ENCODE peak calls at places on chromosomes 2 and 18, in ten cellular contexts. P, R, G, Z, M, H, V, S, F and E are unnamed samples.

GRCh38 chr2:120346667-120347358 is 877 bp downstream of the INHBB start:
- DNase-seq in P (peak; percentile 55), R (no peak), G (peak; percentile 39), Z (peak; percentile 54), M (peak; percentile 65), H (no peak), V (peak; percentile 9), S (no peak), F (peak; percentile 41), E (peak; percentile 50)

GRCh38 chr2:13002536-13002935 is 285.8 kb downstream of the TRIB2 start:
- DNase-seq in P (no peak), R (no peak), G (peak; percentile 37), Z (no peak), M (no peak), H (no peak), V (no peak), S (no peak), F (no peak), E (no peak)

GRCh38 chr2:101388232-101388631 is 929 bp upstream of the CREG2 start:
- DNase-seq in P (peak; percentile 52), R (no peak), G (peak; percentile 77), Z (peak; percentile 90), M (peak; percentile 60), H (no peak), V (peak; percentile 21), S (no peak), F (no peak), E (no peak)

GRCh38 chr2:129862668-129863067 is 116.8 kb upstream of the RAB6C start:
- DNase-seq in P (no peak), R (no peak), G (no peak), Z (no peak), M (no peak), H (no peak), V (no peak), S (no peak), F (no peak), E (no peak)

GRCh38 chr2:68320118-68320641 is 431 bp upstream of the CNRIP1 start:
- DNase-seq in P (no peak), R (no peak), G (peak; percentile 20), Z (no peak), M (no peak), H (peak; percentile 8), V (no peak), S (no peak), F (no peak), E (peak; percentile 23)

GRCh38 chr2:42954227-42954962 is 162.0 kb upstream of the HAAO start:
- DNase-seq in P (peak; percentile 78), R (no peak), G (peak; percentile 71), Z (peak; percentile 71), M (peak; percentile 65), H (no peak), V (no peak), S (no peak), F (no peak), E (no peak)

GRCh38 chr2:106129592-106129991 is 64.5 kb downstream of the UXS1 start:
- DNase-seq in P (no peak), R (no peak), G (no peak), Z (no peak), M (no peak), H (no peak), V (no peak), S (no peak), F (no peak), E (no peak)

GRCh38 chr2:20355131-20355530 is 4.5 kb upstream of the PUM2 start:
- DNase-seq in P (peak; percentile 62), R (no peak), G (peak; percentile 82), Z (peak; percentile 67), M (peak; percentile 55), H (no peak), V (no peak), S (no peak), F (no peak), E (no peak)

GRCh38 chr2:5914831-5915611 is 222.8 kb downstream of the SOX11 start:
- DNase-seq in P (no peak), R (peak; percentile 88), G (peak; percentile 98), Z (no peak), M (peak; percentile 87), H (peak; percentile 41), V (no peak), S (no peak), F (peak; percentile 58), E (peak; percentile 45)

GRCh38 chr2:104874230-104874629 is 20.3 kb downstream of the POU3F3 start:
- DNase-seq in P (no peak), R (peak; percentile 63), G (no peak), Z (no peak), M (no peak), H (no peak), V (no peak), S (no peak), F (no peak), E (no peak)

GRCh38 chr18:79496237-79496977 is 100.7 kb downstream of the NFATC1 start:
- DNase-seq in P (peak; percentile 39), R (peak; percentile 74), G (no peak), Z (no peak), M (no peak), H (no peak), V (no peak), S (peak; percentile 80), F (no peak), E (peak; percentile 17)

GRCh38 chr2:121778736-121779487 is 23.5 kb downstream of the TSN start:
- DNase-seq in P (no peak), R (no peak), G (peak; percentile 31), Z (no peak), M (no peak), H (no peak), V (no peak), S (no peak), F (no peak), E (no peak)

GRCh38 chr2:9384521-9384920 is 38.8 kb downstream of the ITGB1BP1 start:
- DNase-seq in P (no peak), R (no peak), G (no peak), Z (no peak), M (no peak), H (no peak), V (no peak), S (peak; percentile 35), F (no peak), E (no peak)

GRCh38 chr18:75582406-75582821 is 154.9 kb upstream of the SMIM21 start:
- DNase-seq in P (no peak), R (no peak), G (peak; percentile 88), Z (peak; percentile 1), M (peak; percentile 76), H (no peak), V (no peak), S (no peak), F (peak; percentile 70), E (no peak)

GRCh38 chr2:40287201-40287600 is 164.7 kb downstream of the SLC8A1 start:
- DNase-seq in P (peak; percentile 31), R (no peak), G (peak; percentile 55), Z (peak; percentile 59), M (peak; percentile 65), H (no peak), V (no peak), S (no peak), F (no peak), E (no peak)

GRCh38 chr2:43848174-43848573 is 9.4 kb downstream of the ABCG8 start:
- DNase-seq in P (no peak), R (no peak), G (no peak), Z (no peak), M (peak; percentile 29), H (no peak), V (peak; percentile 13), S (no peak), F (no peak), E (no peak)

GRCh38 chr2:33810046-33810835 is 211.1 kb upstream of the FAM98A start:
- DNase-seq in P (no peak), R (no peak), G (peak; percentile 48), Z (peak; percentile 72), M (no peak), H (no peak), V (peak; percentile 41), S (no peak), F (no peak), E (no peak)

GRCh38 chr2:33812707-33813106 is 213.6 kb upstream of the FAM98A start:
- DNase-seq in P (no peak), R (no peak), G (peak; percentile 15), Z (peak; percentile 0), M (no peak), H (no peak), V (no peak), S (no peak), F (no peak), E (no peak)
- TF ChIP-seq CTCF in P (no peak), R (no peak), G (no peak), Z (no peak), M (no peak), H (no peak), V (no peak), S (no peak), F (no peak), E (no peak)

DNA sequence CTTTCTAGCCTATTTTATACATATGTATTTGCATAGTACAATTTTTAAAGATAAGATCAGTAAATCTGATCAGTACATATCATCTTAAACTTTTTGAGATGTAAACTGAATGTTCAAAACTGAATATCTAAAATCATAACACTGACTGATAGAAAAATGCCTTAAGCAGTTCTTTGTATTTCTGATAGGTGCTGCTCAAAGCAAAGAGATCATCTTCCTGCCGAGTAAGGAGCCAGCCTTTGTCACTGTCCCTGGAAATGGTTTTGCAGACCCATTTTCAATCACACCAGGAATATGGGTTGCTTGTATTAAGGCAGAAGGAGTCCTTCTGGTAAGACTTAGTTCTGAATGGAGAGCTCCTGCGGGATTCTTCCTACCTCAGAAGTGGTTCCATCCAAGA is 135.0 kb downstream of the LAMA3 start:
- DNase-seq in P (peak; percentile 13), R (no peak), G (no peak), Z (peak; percentile 12), M (peak; percentile 16), H (no peak), V (no peak), S (no peak), F (no peak), E (no peak)
- TF ChIP-seq CTCF in P (no peak), R (peak; percentile 8), G (no peak), Z (no peak), M (peak; percentile 22), H (no peak), V (peak; percentile 7), S (peak; percentile 57), F (no peak), E (no peak)

GRCh38 chr2:151260492-151261239 is 997 bp downstream of the RBM43 start:
- DNase-seq in P (peak; percentile 66), R (no peak), G (peak; percentile 46), Z (peak; percentile 52), M (peak; percentile 43), H (no peak), V (peak; percentile 25), S (no peak), F (no peak), E (no peak)
- TF ChIP-seq CTCF in P (no peak), R (no peak), G (no peak), Z (no peak), M (peak; percentile 0), H (no peak), V (no peak), S (no peak), F (no peak), E (no peak)

DNA sequence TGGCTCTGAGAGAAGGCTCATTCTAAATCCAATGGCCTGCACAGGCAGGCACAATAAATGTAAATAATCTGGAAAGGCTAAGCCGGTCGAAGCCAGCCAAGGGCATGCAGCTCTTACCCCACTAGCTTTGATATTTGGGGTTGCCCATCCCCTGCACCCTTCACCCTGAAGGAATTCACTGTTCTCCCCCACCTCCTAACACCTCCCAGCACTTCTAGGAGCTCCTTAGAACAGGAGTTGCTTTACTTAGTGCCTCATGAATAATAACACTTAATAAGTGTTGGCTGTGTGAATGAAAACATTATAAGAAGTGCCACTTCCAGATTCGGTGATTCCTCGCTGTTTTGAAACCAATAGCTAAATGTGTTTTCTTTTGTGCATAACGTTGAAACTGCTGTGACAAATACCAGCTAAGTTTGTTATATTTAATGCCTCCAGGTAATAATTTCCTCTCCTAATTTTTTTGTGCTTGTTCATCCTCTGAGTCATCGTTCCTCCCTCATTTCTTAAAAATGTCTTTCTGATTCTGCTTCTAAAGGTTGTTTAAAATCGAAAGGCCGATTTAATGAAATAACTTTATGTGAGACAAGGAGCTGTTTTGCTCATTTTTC is 458.8 kb downstream of the METTL4 start:
- DNase-seq in P (no peak), R (no peak), G (peak; percentile 41), Z (no peak), M (no peak), H (no peak), V (no peak), S (no peak), F (no peak), E (no peak)
- TF ChIP-seq CTCF in P (no peak), R (no peak), G (no peak), Z (no peak), M (no peak), H (no peak), V (no peak), S (no peak), F (no peak), E (no peak)